ENCODE peak calls at places on chromosome 3, in four cellular contexts. B is H1, V is IMR-90, D is mesendoderm. M is an unnamed sample.

GRCh38 chr3:158713094-158713499 is 19.2 kb downstream of the RARRES1 start:
- DNase-seq in B (no peak), V (no peak), D (peak; percentile 90), M (no peak)

GRCh38 chr3:88149146-88149515 is 628 bp upstream of the C3orf38 start:
- DNase-seq in B (no peak), D (peak; percentile 54), V (peak; percentile 16), M (no peak)

GRCh38 chr3:187066228-187066995 is 72.9 kb downstream of the RPL39L start:
- DNase-seq in D (peak; percentile 95), B (peak; percentile 49), V (peak; percentile 11), M (peak; percentile 85)

GRCh38 chr3:191882289-191882688 is 421.3 kb downstream of the PYDC2 start:
- DNase-seq in V (no peak), B (no peak), D (peak; percentile 84), M (no peak)

GRCh38 chr3:177195941-177196472 is 1.3 kb downstream of the TBL1XR1 start:
- DNase-seq in V (no peak), B (no peak), D (no peak), M (no peak)

GRCh38 chr3:134675726-134676252 is 25.0 kb upstream of the KY start:
- DNase-seq in D (no peak), V (peak; percentile 41), B (no peak), M (no peak)

GRCh38 chr3:78050276-78051080 is 1010.6 kb downstream of the ROBO2 start:
- DNase-seq in D (no peak), B (no peak), V (peak; percentile 45), M (no peak)

GRCh38 chr3:14861031-14861430 is 42.3 kb downstream of the FGD5 start:
- DNase-seq in V (no peak), D (no peak), B (no peak), M (no peak)

GRCh38 chr3:61250784-61251173 is 473 bp downstream of the FHIT start:
- DNase-seq in B (no peak), D (peak; percentile 48), V (no peak), M (no peak)

GRCh38 chr3:127794402-127794801 is 27.9 kb downstream of the MGLL start:
- DNase-seq in V (no peak), D (no peak), B (no peak), M (no peak)

GRCh38 chr3:127796751-127797150 is 25.6 kb downstream of the MGLL start:
- DNase-seq in B (no peak), D (no peak), V (no peak), M (no peak)

GRCh38 chr3:127796045-127796720 is 26.1 kb downstream of the MGLL start:
- DNase-seq in D (no peak), V (no peak), B (no peak), M (no peak)

GRCh38 chr3:127792664-127793292 is 29.5 kb downstream of the MGLL start:
- DNase-seq in V (peak; percentile 98), D (no peak), B (no peak), M (no peak)

GRCh38 chr3:127794972-127795371 is 27.3 kb downstream of the MGLL start:
- DNase-seq in V (no peak), B (no peak), D (no peak), M (no peak)
- H4K5ac ChIP-seq in V (no peak overlapping the region), B (no peak overlapping the region), D (no peak overlapping the region), M (no peak overlapping the region)

GRCh38 chr3:73350988-73351387 is 273.8 kb downstream of the PDZRN3 start:
- DNase-seq in V (no peak), B (no peak), D (no peak), M (no peak)

GRCh38 chr3:73352841-73353493 is 271.8 kb downstream of the PDZRN3 start:
- DNase-seq in D (no peak), V (no peak), B (no peak), M (no peak)

GRCh38 chr3:73349657-73350056 is 275.1 kb downstream of the PDZRN3 start:
- DNase-seq in D (no peak), B (no peak), V (no peak), M (no peak)

GRCh38 chr3:73351423-73352071 is 273.2 kb downstream of the PDZRN3 start:
- DNase-seq in D (no peak), B (no peak), V (no peak), M (no peak)

DNA sequence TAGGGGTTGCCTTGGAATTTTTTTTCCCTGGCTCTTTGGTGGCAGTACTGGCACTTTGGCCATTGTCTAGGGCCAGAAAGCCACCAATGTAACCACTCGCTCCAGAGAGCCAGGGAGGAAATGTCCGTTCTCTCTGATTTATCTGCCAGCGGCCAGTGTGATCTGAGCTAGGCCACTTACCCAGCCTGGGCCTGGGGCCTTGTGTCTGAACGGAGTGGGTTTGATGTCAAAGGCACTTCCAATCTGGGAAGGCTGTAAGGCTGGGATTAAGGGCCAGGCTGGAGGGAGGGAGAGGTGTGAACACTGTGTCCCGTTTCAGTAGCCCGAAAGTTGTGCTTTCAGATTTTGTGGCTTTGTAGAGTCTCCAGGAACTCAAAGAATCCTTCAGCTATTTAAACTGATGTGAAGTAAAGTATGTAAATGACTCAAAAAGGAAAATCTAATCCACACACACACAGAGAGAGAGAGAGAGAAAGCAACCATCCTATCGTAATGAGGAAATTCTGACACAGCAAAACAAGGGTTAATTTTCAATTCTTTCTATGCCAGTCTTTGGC is 271.0 kb downstream of the PDZRN3 start:
- DNase-seq in V (peak; percentile 6), D (peak; percentile 31), B (no peak), M (no peak)
- H3K4me2 ChIP-seq in V (no peak overlapping the region), D (no peak overlapping the region), B (no peak overlapping the region), M (no peak overlapping the region)

GRCh38 chr3:193214445-193214844 is 26.6 kb upstream of the PLAAT1 start:
- DNase-seq in D (peak; percentile 19), B (no peak), V (no peak), M (no peak)
- H4K5ac ChIP-seq in D (no peak overlapping the region), B (no peak overlapping the region), V (no peak overlapping the region), M (no peak overlapping the region)

GRCh38 chr3:117439812-117440211 is 730.2 kb downstream of the TUSC7 start:
- DNase-seq in D (peak; percentile 71), V (peak; percentile 45), B (peak; percentile 1), M (no peak)

GRCh38 chr3:117447419-117447818 is 737.8 kb downstream of the TUSC7 start:
- DNase-seq in B (no peak), D (no peak), V (no peak), M (no peak)

GRCh38 chr3:117444175-117444574 is 734.6 kb downstream of the TUSC7 start:
- DNase-seq in B (no peak), D (no peak), V (no peak), M (no peak)

GRCh38 chr3:117441851-117442250 is 732.3 kb downstream of the TUSC7 start:
- DNase-seq in D (no peak), V (no peak), B (no peak), M (no peak)

GRCh38 chr3:117443014-117443413 is 733.4 kb downstream of the TUSC7 start:
- DNase-seq in B (no peak), V (peak; percentile 65), D (no peak), M (no peak)
- H3K4me2 ChIP-seq in B (no peak overlapping the region), V (no peak overlapping the region), D (no peak overlapping the region), M (no peak overlapping the region)

GRCh38 chr3:53844262-53845102 is 1.7 kb downstream of the CHDH start:
- DNase-seq in D (no peak), V (no peak), B (no peak), M (no peak)

GRCh38 chr3:53845103-53845880 is 927 bp downstream of the CHDH start:
- DNase-seq in V (peak; percentile 13), D (peak; percentile 94), B (peak; percentile 46), M (peak; percentile 82)

GRCh38 chr3:53845881-53846133 is 412 bp downstream of the CHDH start:
- DNase-seq in V (no peak), D (no peak), B (no peak), M (no peak)

GRCh38 chr3:53846134-53846850 is at the start of the genes CHDH and IL17RB:
- DNase-seq in B (no peak), D (peak; percentile 81), V (no peak), M (peak; percentile 77)

DNA sequence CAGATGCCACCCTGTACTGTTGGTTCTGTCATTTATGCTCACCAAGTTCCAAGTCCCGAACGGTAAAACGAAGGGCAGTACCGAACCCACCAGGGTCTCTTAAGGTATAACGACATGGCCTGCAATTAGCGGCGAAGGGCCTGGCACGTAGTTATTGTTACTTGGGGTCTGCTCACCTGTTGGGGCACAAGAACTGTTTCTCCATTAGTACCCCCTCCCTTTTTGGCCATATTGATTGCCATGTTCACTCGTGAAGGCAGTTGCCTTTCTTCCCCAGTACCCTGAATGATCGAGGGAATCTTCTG is 435 bp downstream of the IL17RB start:
- DNase-seq in V (no peak), D (no peak), B (no peak), M (no peak)
- H4K5ac ChIP-seq in V (no peak overlapping the region), D (no peak overlapping the region), B (no peak overlapping the region), M (no peak overlapping the region)

DNA sequence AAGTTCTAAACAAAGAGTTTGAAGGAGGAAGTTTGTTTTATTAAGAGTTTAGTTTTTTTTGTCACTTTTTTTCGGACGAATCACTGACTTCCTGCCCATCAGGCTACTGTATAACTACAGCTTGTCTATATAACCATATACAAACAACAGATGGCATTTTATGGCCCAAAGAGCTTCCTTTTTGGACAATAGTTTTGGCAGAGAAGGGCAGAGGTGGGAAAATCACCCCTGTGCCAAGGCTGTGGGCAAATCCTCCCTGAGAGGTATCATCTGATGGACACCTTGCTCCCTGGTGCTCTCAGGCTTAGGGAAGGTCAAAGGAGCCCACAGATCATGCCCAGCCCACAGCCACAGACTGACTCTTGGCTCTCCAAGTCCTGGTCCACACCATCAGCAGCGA is 113.4 kb downstream of the OXNAD1 start:
- DNase-seq in V (peak; percentile 48), B (no peak), D (no peak), M (no peak)
- H3K4me2 ChIP-seq in V (peak overlapping the region; percentile 57), B (no peak overlapping the region), D (no peak overlapping the region), M (no peak overlapping the region)

DNA sequence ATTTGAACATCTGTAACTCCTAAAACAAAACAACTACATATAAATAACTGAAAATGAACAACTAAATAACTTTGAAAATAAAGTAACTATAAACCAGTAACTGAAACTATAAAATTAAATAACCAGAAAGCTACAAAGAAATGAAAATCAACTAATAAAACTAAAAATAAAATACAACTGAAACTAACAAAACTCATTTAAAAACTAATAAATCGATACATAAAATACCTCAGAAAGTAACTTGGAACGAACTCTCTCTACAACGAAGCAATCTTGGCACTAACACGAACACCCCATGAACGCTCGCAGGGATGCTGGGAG is 15.9 kb upstream of the LAMP3 start:
- DNase-seq in V (no peak), B (no peak), D (no peak), M (no peak)
- H4K5ac ChIP-seq in V (no peak overlapping the region), B (no peak overlapping the region), D (no peak overlapping the region), M (no peak overlapping the region)

DNA sequence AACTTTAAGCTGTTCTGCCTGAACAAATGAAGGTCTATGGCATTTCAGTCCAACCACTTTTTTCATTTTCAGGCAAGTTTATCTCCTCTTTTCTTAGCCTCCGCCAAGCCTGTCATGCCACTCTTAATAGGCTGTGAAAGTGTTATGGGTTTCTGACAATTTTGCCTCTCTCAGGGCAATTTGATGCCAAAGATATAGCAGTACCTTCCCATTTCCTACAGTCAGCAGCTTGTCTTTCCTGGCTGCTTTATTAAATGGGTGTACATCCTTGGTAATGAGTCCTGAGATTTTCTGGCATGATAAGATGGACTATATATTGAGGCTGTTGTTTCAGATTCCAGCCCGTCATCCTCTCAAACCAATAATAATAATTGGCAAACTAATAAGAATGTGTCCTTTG is 68.8 kb upstream of the ADAMTS9 start:
- DNase-seq in V (no peak), D (no peak), B (no peak), M (no peak)
- H3K4me2 ChIP-seq in V (no peak overlapping the region), D (no peak overlapping the region), B (no peak overlapping the region), M (no peak overlapping the region)

M was measured in H9.